ENCODE peak calls at places on chromosomes 16 and 17, in nine cellular contexts. A is HCT116, X is esophagus squamous epithelium, V is endothelial cell, M is B cell, F is type B pancreatic cell, I is fibroblast of mammary gland, Y is fibroblast of lung, N is GM06990. W is an unnamed sample.

GRCh38 chr17:22463110-22463850 is 771.0 kb downstream of the KCNJ18 start:
- DNase-seq in A (no peak), X (no peak), V (no peak), M (no peak), F (no peak), I (no peak), Y (no peak), N (no peak), W (no peak)

GRCh38 chr17:37081287-37081686 is 132.5 kb downstream of the AATF start:
- DNase-seq in A (no peak), X (no peak), V (no peak), M (no peak), F (no peak), I (no peak), Y (no peak), N (no peak), W (no peak)

GRCh38 chr16:86877835-86878234 is 299.5 kb downstream of the FOXL1 start:
- DNase-seq in A (no peak), X (no peak), V (no peak), M (no peak), F (no peak), I (no peak), Y (no peak), N (no peak), W (no peak)

GRCh38 chr16:68458101-68458500 is 9.8 kb upstream of the SMPD3 start:
- DNase-seq in A (no peak), X (no peak), V (no peak), M (no peak), F (no peak), I (no peak), Y (no peak), N (no peak), W (no peak)

GRCh38 chr16:58048494-58048893 is 22.9 kb downstream of the MMP15 start:
- DNase-seq in A (no peak), X (no peak), V (no peak), M (no peak), F (no peak), I (no peak), Y (no peak), N (no peak), W (no peak)

GRCh38 chr17:8692916-8693315 is 51.7 kb downstream of the CCDC42 start:
- DNase-seq in A (no peak), X (no peak), V (no peak), M (no peak), F (no peak), I (no peak), Y (no peak), N (no peak), W (no peak)

GRCh38 chr16:82091225-82091624 is 56.2 kb downstream of the HSD17B2 start:
- DNase-seq in A (no peak), X (no peak), V (no peak), M (no peak), F (no peak), I (peak), Y (peak), N (no peak), W (no peak)

GRCh38 chr16:88748364-88748763 is 36.7 kb downstream of the PIEZO1 start:
- DNase-seq in A (no peak), X (no peak), V (no peak), M (no peak), F (no peak), I (no peak), Y (no peak), N (no peak), W (no peak)

GRCh38 chr17:46194393-46195216 is 1.4 kb upstream of the KANSL1 start:
- DNase-seq in A (peak), X (no peak), V (peak), M (peak), F (no peak), I (peak), Y (peak), N (peak), W (no peak)

GRCh38 chr16:49019081-49019633 is 262.5 kb downstream of the CBLN1 start:
- DNase-seq in A (no peak), X (no peak), V (no peak), M (no peak), F (no peak), I (peak), Y (peak), N (no peak), W (no peak)

GRCh38 chr17:64984776-64985521 is 65.7 kb upstream of the LRRC37A3 start:
- DNase-seq in A (no peak), X (no peak), V (no peak), M (no peak), F (peak), I (peak), Y (peak), N (no peak), W (no peak)

GRCh38 chr16:64094170-64094960 is 1027.5 kb downstream of the CDH11 start:
- DNase-seq in A (no peak), X (no peak), V (no peak), M (no peak), F (no peak), I (peak), Y (no peak), N (no peak), W (no peak)

GRCh38 chr17:57235124-57235523 is 21.2 kb upstream of the MSI2 start:
- DNase-seq in A (no peak), X (no peak), V (no peak), M (no peak), F (no peak), I (no peak), Y (no peak), N (no peak), W (no peak)

GRCh38 chr16:28897826-28898225 is 19.5 kb downstream of the ATP2A1 start:
- DNase-seq in A (no peak), X (no peak), V (no peak), M (no peak), F (no peak), I (no peak), Y (no peak), N (no peak), W (no peak)

GRCh38 chr17:75402038-75402437 is 3.4 kb downstream of the GRB2 start:
- DNase-seq in A (no peak), X (no peak), V (no peak), M (no peak), F (no peak), I (no peak), Y (no peak), N (no peak), W (no peak)

GRCh38 chr17:9291912-9292562 is 270.7 kb downstream of the NTN1 start:
- DNase-seq in A (no peak), X (no peak), V (peak), M (peak), F (no peak), I (peak), Y (peak), N (peak), W (peak)

GRCh38 chr16:88264641-88265285 is 118.0 kb upstream of the ZNF469 start:
- DNase-seq in A (peak), X (peak), V (peak), M (peak), F (no peak), I (peak), Y (peak), N (peak), W (peak)

GRCh38 chr17:50027639-50028206 is 28.2 kb upstream of the ITGA3 start:
- DNase-seq in A (peak), X (no peak), V (no peak), M (no peak), F (no peak), I (peak), Y (peak), N (no peak), W (peak)

GRCh38 chr16:28837672-28838557 is 8.2 kb downstream of the TUFM start:
- DNase-seq in A (no peak), X (no peak), V (no peak), M (no peak), F (no peak), I (no peak), Y (no peak), N (no peak), W (no peak)

GRCh38 chr16:19659554-19659953 is 58.5 kb downstream of the KNOP1 start:
- DNase-seq in A (no peak), X (no peak), V (no peak), M (no peak), F (no peak), I (no peak), Y (peak), N (no peak), W (no peak)

GRCh38 chr17:80833952-80834895 is 157.4 kb upstream of the CHMP6 start:
- DNase-seq in A (no peak), X (no peak), V (no peak), M (no peak), F (no peak), I (peak), Y (peak), N (no peak), W (peak)

GRCh38 chr16:752008-752315 is 8.6 kb upstream of the MSLN start:
- DNase-seq in A (no peak), X (no peak), V (no peak), M (no peak), F (no peak), I (no peak), Y (no peak), N (no peak), W (no peak)

GRCh38 chr17:2828396-2829038 is 32.3 kb downstream of the RAP1GAP2 start:
- DNase-seq in A (peak), X (no peak), V (peak), M (peak), F (peak), I (peak), Y (peak), N (peak), W (no peak)

GRCh38 chr16:58219432-58219831 is 21.5 kb upstream of the CSNK2A2 start:
- DNase-seq in A (no peak), X (no peak), V (no peak), M (no peak), F (no peak), I (no peak), Y (no peak), N (no peak), W (no peak)

GRCh38 chr17:10295728-10296343 is 77.0 kb downstream of the MYH13 start:
- DNase-seq in A (peak), X (no peak), V (peak), M (no peak), F (no peak), I (peak), Y (peak), N (no peak), W (peak)

GRCh38 chr16:89811321-89811720 is 5.1 kb downstream of the FANCA start:
- DNase-seq in A (no peak), X (no peak), V (no peak), M (no peak), F (no peak), I (no peak), Y (no peak), N (no peak), W (no peak)

GRCh38 chr16:17392857-17393421 is 77.8 kb downstream of the XYLT1 start:
- DNase-seq in A (no peak), X (no peak), V (no peak), M (no peak), F (no peak), I (no peak), Y (no peak), N (no peak), W (no peak)

GRCh38 chr17:2309338-2310143 is 5.8 kb downstream of the SRR start:
- DNase-seq in A (no peak), X (no peak), V (no peak), M (no peak), F (no peak), I (peak), Y (peak), N (no peak), W (no peak)

GRCh38 chr17:4580291-4580690 is 4.0 kb upstream of the SMTNL2 start:
- DNase-seq in A (no peak), X (no peak), V (no peak), M (no peak), F (no peak), I (no peak), Y (no peak), N (no peak), W (no peak)

GRCh38 chr17:72812823-72813222 is 279.7 kb downstream of the SLC39A11 start:
- DNase-seq in A (peak), X (no peak), V (no peak), M (no peak), F (no peak), I (peak), Y (peak), N (no peak), W (no peak)

GRCh38 chr17:39781028-39781800 is 43.5 kb downstream of the GRB7 start:
- DNase-seq in A (no peak), X (no peak), V (no peak), M (no peak), F (no peak), I (no peak), Y (no peak), N (no peak), W (no peak)

GRCh38 chr16:48169896-48170295 is 14.1 kb upstream of the ABCC12 start:
- DNase-seq in A (no peak), X (no peak), V (no peak), M (no peak), F (no peak), I (no peak), Y (no peak), N (no peak), W (no peak)

GRCh38 chr17:21029515-21029914 is 13.3 kb downstream of the USP22 start:
- DNase-seq in A (no peak), X (no peak), V (no peak), M (no peak), F (no peak), I (peak), Y (no peak), N (no peak), W (no peak)

GRCh38 chr16:56259425-56259779 is 68.1 kb downstream of the GNAO1 start:
- DNase-seq in A (no peak), X (no peak), V (no peak), M (no peak), F (no peak), I (no peak), Y (no peak), N (no peak), W (no peak)

GRCh38 chr17:46195939-46196338 is 2.7 kb upstream of the KANSL1 start:
- DNase-seq in A (no peak), X (no peak), V (no peak), M (no peak), F (no peak), I (no peak), Y (no peak), N (no peak), W (no peak)

GRCh38 chr17:73091410-73091769 is 1.1 kb downstream of the SLC39A11 start:
- DNase-seq in A (no peak), X (no peak), V (no peak), M (no peak), F (no peak), I (no peak), Y (peak), N (no peak), W (no peak)

GRCh38 chr17:44850612-44851011 is 2.9 kb downstream of the HIGD1B start:
- DNase-seq in A (no peak), X (no peak), V (no peak), M (no peak), F (no peak), I (no peak), Y (no peak), N (no peak), W (no peak)

GRCh38 chr17:7239091-7240027 is at the start of gene PHF23:
- DNase-seq in A (peak), X (peak), V (peak), M (peak), F (peak), I (peak), Y (peak), N (peak), W (peak)
- TF ChIP-seq CTCF in A (no peak), X (peak), V (no peak), M (no peak), F (no peak), I (no peak), Y (no peak), N (no peak), W (no peak)

GRCh38 chr17:54937018-54937417 is 31.4 kb downstream of the COX11 start:
- DNase-seq in A (no peak), X (no peak), V (no peak), M (no peak), F (no peak), I (no peak), Y (no peak), N (no peak), W (no peak)

GRCh38 chr17:54935487-54935886 is 33.0 kb downstream of the COX11 start:
- DNase-seq in A (no peak), X (no peak), V (no peak), M (no peak), F (no peak), I (no peak), Y (no peak), N (no peak), W (no peak)

GRCh38 chr17:54933921-54934320 is 33.3 kb downstream of the TOM1L1 start:
- DNase-seq in A (no peak), X (no peak), V (no peak), M (no peak), F (no peak), I (no peak), Y (no peak), N (no peak), W (no peak)

GRCh38 chr17:54937426-54937825 is 31.0 kb downstream of the COX11 start:
- DNase-seq in A (no peak), X (no peak), V (no peak), M (no peak), F (no peak), I (no peak), Y (no peak), N (no peak), W (no peak)

DNA sequence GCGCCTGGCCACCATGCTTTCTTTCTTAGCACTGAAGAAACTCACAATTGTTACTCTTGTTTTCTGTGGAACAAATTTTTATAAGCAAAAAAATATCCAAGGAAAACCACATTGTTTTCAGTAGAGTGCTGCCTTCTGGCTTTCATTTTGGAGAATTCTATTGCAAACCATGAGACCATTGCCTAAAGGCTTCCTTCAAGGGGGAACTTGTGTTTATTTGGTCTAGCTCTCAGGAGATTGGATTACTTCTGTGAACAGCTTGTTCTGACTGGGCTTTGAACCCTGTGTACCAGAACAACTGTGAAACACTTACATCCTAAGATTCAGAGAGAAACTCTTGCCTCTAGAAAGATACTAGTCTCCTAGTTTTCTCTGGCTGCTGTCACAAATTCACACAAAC is 32.1 kb downstream of the TOM1L1 start:
- DNase-seq in A (no peak), X (no peak), V (no peak), M (no peak), F (no peak), I (no peak), Y (peak), N (no peak), W (peak)
- TF ChIP-seq CTCF in A (no peak), X (no peak), V (no peak), M (no peak), F (no peak), I (no peak), Y (no peak), N (no peak), W (no peak)

GRCh38 chr16:67169011-67169451 is 1.3 kb upstream of the NOL3 start:
- DNase-seq in A (no peak), X (no peak), V (no peak), M (no peak), F (no peak), I (no peak), Y (no peak), N (no peak), W (no peak)
- TF ChIP-seq CTCF in A (no peak), X (no peak), V (no peak), M (no peak), F (no peak), I (no peak), Y (no peak), N (no peak), W (no peak)

GRCh38 chr16:70751593-70751992 is 49.4 kb downstream of the VAC14 start:
- DNase-seq in A (no peak), X (no peak), V (no peak), M (no peak), F (no peak), I (no peak), Y (no peak), N (no peak), W (no peak)
- TF ChIP-seq CTCF in A (no peak), X (no peak), V (no peak), M (no peak), F (no peak), I (no peak), Y (no peak), N (no peak), W (no peak)

W was measured in AG09319.